ENCODE peak calls at places on chromosomes 16 and 17, in eight cellular contexts. I, K, D, H, C, P, G and B are unnamed samples.

GRCh38 chr16:49521706-49522325 is 148.2 kb downstream of the C16orf78 start:
- DNase-seq in K (no peak), I (no peak), G (no peak), H (no peak), D (no peak), P (peak; percentile 41), C (no peak), B (no peak)

GRCh38 chr16:84986879-84987278 is 24.5 kb downstream of the ZDHHC7 start:
- DNase-seq in C (no peak), K (no peak), D (no peak), G (no peak), P (no peak), H (no peak), I (no peak), B (no peak)

GRCh38 chr16:12901204-12901596 is 198 bp upstream of the SHISA9 start:
- DNase-seq in K (no peak), P (no peak), I (peak; percentile 56), H (no peak), D (no peak), C (no peak), G (no peak), B (no peak)

GRCh38 chr16:79535130-79535529 is 65.4 kb downstream of the MAF start:
- DNase-seq in C (no peak), G (no peak), H (no peak), P (no peak), I (no peak), K (no peak), D (no peak), B (no peak)

GRCh38 chr17:55161935-55162555 is 102.7 kb upstream of the HLF start:
- DNase-seq in D (no peak), H (no peak), P (no peak), C (no peak), G (peak; percentile 99), K (no peak), I (no peak), B (no peak)

GRCh38 chr17:71024172-71024571 is 854.8 kb downstream of the KCNJ2 start:
- DNase-seq in P (no peak), G (no peak), H (no peak), K (no peak), I (no peak), D (no peak), C (no peak), B (no peak)

GRCh38 chr16:75254359-75254837 is 3.0 kb upstream of the BCAR1 start:
- DNase-seq in D (peak; percentile 66), K (peak; percentile 65), I (no peak), H (no peak), P (peak; percentile 56), G (peak; percentile 53), C (no peak), B (no peak)

GRCh38 chr17:82126479-82127314 is 28.7 kb upstream of the FASN start:
- DNase-seq in H (no peak), G (no peak), D (no peak), C (no peak), I (no peak), P (no peak), K (no peak), B (peak; percentile 96)

GRCh38 chr17:19717031-19717360 is 612 bp upstream of the SLC47A2 start:
- DNase-seq in I (no peak), C (no peak), P (no peak), G (no peak), K (no peak), H (no peak), D (peak; percentile 56), B (no peak)

GRCh38 chr16:89349947-89350633 is 132.6 kb downstream of the ZNF778 start:
- DNase-seq in I (no peak), P (no peak), H (no peak), C (no peak), D (no peak), K (no peak), G (no peak), B (no peak)

GRCh38 chr16:88200896-88201185 is 181.9 kb upstream of the ZNF469 start:
- DNase-seq in C (no peak), I (no peak), H (no peak), D (peak; percentile 51), P (no peak), K (no peak), G (no peak), B (no peak)

GRCh38 chr17:8602679-8603078 is 27.8 kb downstream of the MYH10 start:
- DNase-seq in P (no peak), D (no peak), K (no peak), H (no peak), G (no peak), C (no peak), I (no peak), B (no peak)

GRCh38 chr16:4260360-4260759 is 12.5 kb downstream of the TFAP4 start:
- DNase-seq in I (no peak), D (no peak), K (peak; percentile 94), G (no peak), H (no peak), C (no peak), P (no peak), B (no peak)

GRCh38 chr17:37605081-37605480 is 4.1 kb downstream of the SYNRG start:
- DNase-seq in D (no peak), K (no peak), G (no peak), I (no peak), C (no peak), H (no peak), P (no peak), B (no peak)

GRCh38 chr16:10982430-10983174 is 38.2 kb downstream of the CLEC16A start:
- DNase-seq in D (no peak), H (no peak), P (no peak), I (no peak), K (no peak), C (peak; percentile 45), G (no peak), B (no peak)

GRCh38 chr17:67487506-67487905 is 110.4 kb downstream of the PITPNC1 start:
- DNase-seq in K (no peak), I (no peak), D (no peak), P (no peak), C (no peak), H (no peak), G (no peak), B (no peak)
- H3K27ac ChIP-seq in K (no peak overlapping the region), I (peak overlapping the region; percentile 68), D (peak overlapping the region; percentile 71), P (no peak overlapping the region), C (peak overlapping the region; percentile 4), H (peak overlapping the region; percentile 45), G (no peak overlapping the region), B (no peak overlapping the region)

GRCh38 chr16:73053379-73054130 is 5.6 kb upstream of the ZFHX3 start:
- DNase-seq in P (no peak), D (peak; percentile 70), C (no peak), G (peak; percentile 96), K (no peak), H (no peak), I (no peak), B (no peak)
- H3K4me3 ChIP-seq in P (no peak overlapping the region), D (peak overlapping the region; percentile 9), C (no peak overlapping the region), G (peak overlapping the region; percentile 25), K (no peak overlapping the region), H (no peak overlapping the region), I (no peak overlapping the region), B (no peak overlapping the region)

DNA sequence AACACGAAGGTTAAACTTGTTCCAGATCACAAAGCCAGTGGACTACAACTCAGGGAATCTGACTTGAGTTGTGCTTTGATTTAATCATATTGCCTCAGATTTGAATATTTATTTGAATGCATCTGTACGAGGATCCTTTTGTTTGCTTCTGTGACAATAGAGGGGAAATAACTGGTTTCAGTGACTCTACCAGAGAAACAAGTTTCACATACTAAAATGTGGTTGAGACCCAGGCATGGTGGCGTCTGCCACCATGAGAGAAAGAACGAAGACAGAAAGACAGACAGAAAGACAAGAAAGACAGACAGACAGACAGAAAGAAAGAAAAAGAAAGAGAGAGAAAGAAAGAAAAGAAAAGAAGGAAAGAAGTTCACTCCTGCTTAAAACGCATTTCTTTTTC is 24.0 kb downstream of the YWHAE start:
- DNase-seq in G (no peak), D (no peak), C (no peak), H (no peak), K (no peak), I (no peak), P (no peak), B (no peak)
- H3K27ac ChIP-seq in G (no peak overlapping the region), D (peak overlapping the region; percentile 83), C (no peak overlapping the region), H (peak overlapping the region; percentile 83), K (peak overlapping the region; percentile 10), I (no peak overlapping the region), P (no peak overlapping the region), B (no peak overlapping the region)

GRCh38 chr17:179066-179432 is 2.4 kb downstream of the DOC2B start:
- DNase-seq in C (no peak), H (no peak), I (no peak), D (no peak), K (no peak), G (no peak), P (no peak), B (no peak)
- H3K4me3 ChIP-seq in C (no peak overlapping the region), H (no peak overlapping the region), I (no peak overlapping the region), D (no peak overlapping the region), K (no peak overlapping the region), G (no peak overlapping the region), P (no peak overlapping the region), B (no peak overlapping the region)

GRCh38 chr17:3558603-3559269 is 1.1 kb upstream of the TRPV3 start:
- DNase-seq in G (peak; percentile 22), K (no peak), H (no peak), I (no peak), D (no peak), C (no peak), P (peak; percentile 42), B (peak; percentile 32)
- H3K27ac ChIP-seq in G (no peak overlapping the region), K (no peak overlapping the region), H (no peak overlapping the region), I (no peak overlapping the region), D (no peak overlapping the region), C (no peak overlapping the region), P (no peak overlapping the region), B (no peak overlapping the region)

GRCh38 chr17:2267354-2267753 is 36.2 kb downstream of the SMG6 start:
- DNase-seq in I (no peak), H (no peak), G (no peak), K (no peak), D (no peak), C (no peak), P (no peak), B (no peak)

GRCh38 chr17:2266865-2267228 is 36.7 kb downstream of the SMG6 start:
- DNase-seq in C (no peak), D (no peak), K (no peak), G (no peak), I (no peak), H (no peak), P (no peak), B (no peak)

GRCh38 chr17:2264023-2264860 is 39.3 kb downstream of the SMG6 start:
- DNase-seq in D (no peak), I (no peak), K (no peak), P (no peak), G (no peak), H (no peak), C (no peak), B (no peak)

GRCh38 chr17:2263183-2263954 is 40.2 kb downstream of the SMG6 start:
- DNase-seq in D (no peak), C (no peak), K (no peak), H (no peak), P (no peak), G (no peak), I (no peak), B (no peak)

GRCh38 chr17:2266045-2266864 is 37.3 kb downstream of the SMG6 start:
- DNase-seq in D (no peak), K (peak; percentile 49), H (no peak), G (no peak), C (no peak), I (no peak), P (no peak), B (peak; percentile 92)
- H3K4me3 ChIP-seq in D (no peak overlapping the region), K (no peak overlapping the region), H (no peak overlapping the region), G (no peak overlapping the region), C (no peak overlapping the region), I (no peak overlapping the region), P (no peak overlapping the region), B (peak overlapping the region; percentile 52)